ENCODE peak calls at places on chromosome 14, in ten cellular contexts. O, N, P, B, Z, C, E, T, U and I are unnamed samples.

GRCh38 chr14:23862513-23862912 is 91.1 kb upstream of the DHRS4 start:
- DNase-seq in O (no peak), N (no peak), P (no peak), B (no peak), Z (no peak), C (no peak), E (no peak), T (no peak), U (no peak), I (no peak)

GRCh38 chr14:51880810-51881580 is 20.6 kb downstream of the GNG2 start:
- DNase-seq in O (no peak), N (no peak), P (no peak), B (no peak), Z (no peak), C (no peak), E (no peak), T (peak), U (no peak), I (no peak)

GRCh38 chr14:81402123-81402495 is 2.0 kb upstream of the STON2 start:
- DNase-seq in O (no peak), N (no peak), P (no peak), B (no peak), Z (no peak), C (peak), E (no peak), T (peak), U (no peak), I (no peak)

GRCh38 chr14:68636597-68636996 is 156.3 kb downstream of the ZFP36L1 start:
- DNase-seq in O (no peak), N (no peak), P (no peak), B (no peak), Z (no peak), C (no peak), E (no peak), T (no peak), U (no peak), I (no peak)

GRCh38 chr14:64950889-64951288 is 8.3 kb upstream of the GPX2 start:
- DNase-seq in O (no peak), N (no peak), P (no peak), B (no peak), Z (peak), C (no peak), E (no peak), T (no peak), U (no peak), I (no peak)

GRCh38 chr14:79411403-79412174 is 799.7 kb downstream of the DIO2 start:
- DNase-seq in O (no peak), N (no peak), P (no peak), B (no peak), Z (no peak), C (no peak), E (no peak), T (peak), U (no peak), I (no peak)

GRCh38 chr14:97634786-97635185 is 837.6 kb downstream of the VRK1 start:
- DNase-seq in O (no peak), N (no peak), P (no peak), B (no peak), Z (no peak), C (no peak), E (peak), T (no peak), U (no peak), I (peak)

GRCh38 chr14:61561144-61561543 is 134.2 kb upstream of the HIF1A start:
- DNase-seq in O (no peak), N (no peak), P (peak), B (no peak), Z (no peak), C (no peak), E (no peak), T (peak), U (no peak), I (no peak)

GRCh38 chr14:20632831-20633771 is 8.4 kb downstream of the OR6S1 start:
- DNase-seq in O (peak), N (peak), P (peak), B (peak), Z (no peak), C (peak), E (peak), T (peak), U (peak), I (peak)

GRCh38 chr14:65945333-65945732 is 532.8 kb downstream of the FUT8 start:
- DNase-seq in O (no peak), N (no peak), P (no peak), B (no peak), Z (no peak), C (no peak), E (no peak), T (no peak), U (no peak), I (no peak)

GRCh38 chr14:23441076-23441475 is 5.6 kb upstream of the MYH7 start:
- DNase-seq in O (no peak), N (no peak), P (no peak), B (no peak), Z (no peak), C (no peak), E (no peak), T (peak), U (no peak), I (no peak)

GRCh38 chr14:101726954-101727302 is 34.6 kb upstream of the PPP2R5C start:
- DNase-seq in O (no peak), N (no peak), P (no peak), B (no peak), Z (no peak), C (no peak), E (no peak), T (no peak), U (no peak), I (no peak)

GRCh38 chr14:54840798-54841197 is 61.8 kb downstream of the GCH1 start:
- DNase-seq in O (no peak), N (no peak), P (no peak), B (no peak), Z (no peak), C (no peak), E (no peak), T (no peak), U (no peak), I (no peak)

GRCh38 chr14:57937681-57938080 is 71.8 kb upstream of the SLC35F4 start:
- DNase-seq in O (no peak), N (no peak), P (no peak), B (no peak), Z (no peak), C (no peak), E (no peak), T (no peak), U (no peak), I (no peak)

GRCh38 chr14:37889087-37889486 is 293.7 kb downstream of the TTC6 start:
- DNase-seq in O (no peak), N (no peak), P (no peak), B (no peak), Z (peak), C (no peak), E (no peak), T (no peak), U (no peak), I (no peak)

GRCh38 chr14:96635850-96636249 is 133.7 kb downstream of the PAPOLA start:
- DNase-seq in O (no peak), N (no peak), P (no peak), B (no peak), Z (no peak), C (no peak), E (no peak), T (no peak), U (no peak), I (no peak)

GRCh38 chr14:51581017-51581881 is 70.5 kb upstream of the FRMD6 start:
- DNase-seq in O (no peak), N (no peak), P (peak), B (no peak), Z (no peak), C (no peak), E (no peak), T (peak), U (peak), I (no peak)

GRCh38 chr14:44778562-44778961 is 183.2 kb downstream of the KLHL28 start:
- DNase-seq in O (no peak), N (no peak), P (no peak), B (peak), Z (no peak), C (no peak), E (no peak), T (peak), U (no peak), I (no peak)

GRCh38 chr14:48398675-48399282 is 723.4 kb upstream of the MDGA2 start:
- DNase-seq in O (no peak), N (peak), P (peak), B (no peak), Z (no peak), C (peak), E (no peak), T (peak), U (peak), I (no peak)

DNA sequence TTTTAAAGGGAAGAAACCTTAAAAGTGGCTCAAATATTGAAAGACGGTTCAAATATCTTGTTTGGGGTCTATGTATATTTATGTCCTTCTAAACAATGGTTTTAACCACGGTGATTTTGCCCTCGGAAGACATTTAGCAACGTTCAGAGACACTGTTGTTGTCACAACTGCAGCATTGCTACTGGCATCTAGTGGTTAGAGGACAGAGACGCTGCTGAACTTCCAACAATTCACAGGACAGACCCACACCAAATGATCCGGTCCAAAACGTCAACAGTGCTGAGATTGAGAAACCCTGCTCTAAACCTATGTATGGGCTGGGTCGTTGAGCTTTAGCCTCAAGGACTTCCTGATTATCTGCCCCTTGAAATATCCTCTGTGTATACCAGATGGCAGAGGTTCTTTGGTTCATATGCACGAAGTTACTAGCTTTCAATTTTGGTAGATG is 1.7 kb downstream of the ANGEL1 start:
- DNase-seq in O (no peak), N (no peak), P (peak), B (peak), Z (no peak), C (peak), E (peak), T (peak), U (peak), I (no peak)
- TF ChIP-seq CTCF in O (no peak), N (peak), P (peak), B (peak), Z (peak), C (peak), E (no peak), T (peak), U (peak), I (no peak)

GRCh38 chr14:55976619-55977018 is 141.6 kb upstream of the PELI2 start:
- DNase-seq in O (no peak), N (no peak), P (no peak), B (no peak), Z (no peak), C (no peak), E (no peak), T (peak), U (no peak), I (no peak)

GRCh38 chr14:55977346-55977745 is 140.9 kb upstream of the PELI2 start:
- DNase-seq in O (no peak), N (no peak), P (no peak), B (no peak), Z (no peak), C (no peak), E (no peak), T (no peak), U (no peak), I (no peak)

GRCh38 chr14:55976219-55976618 is 142.0 kb upstream of the PELI2 start:
- DNase-seq in O (no peak), N (no peak), P (no peak), B (no peak), Z (no peak), C (no peak), E (no peak), T (no peak), U (no peak), I (no peak)

GRCh38 chr14:55974046-55974582 is 144.1 kb upstream of the PELI2 start:
- DNase-seq in O (no peak), N (no peak), P (peak), B (no peak), Z (no peak), C (no peak), E (no peak), T (no peak), U (no peak), I (no peak)

DNA sequence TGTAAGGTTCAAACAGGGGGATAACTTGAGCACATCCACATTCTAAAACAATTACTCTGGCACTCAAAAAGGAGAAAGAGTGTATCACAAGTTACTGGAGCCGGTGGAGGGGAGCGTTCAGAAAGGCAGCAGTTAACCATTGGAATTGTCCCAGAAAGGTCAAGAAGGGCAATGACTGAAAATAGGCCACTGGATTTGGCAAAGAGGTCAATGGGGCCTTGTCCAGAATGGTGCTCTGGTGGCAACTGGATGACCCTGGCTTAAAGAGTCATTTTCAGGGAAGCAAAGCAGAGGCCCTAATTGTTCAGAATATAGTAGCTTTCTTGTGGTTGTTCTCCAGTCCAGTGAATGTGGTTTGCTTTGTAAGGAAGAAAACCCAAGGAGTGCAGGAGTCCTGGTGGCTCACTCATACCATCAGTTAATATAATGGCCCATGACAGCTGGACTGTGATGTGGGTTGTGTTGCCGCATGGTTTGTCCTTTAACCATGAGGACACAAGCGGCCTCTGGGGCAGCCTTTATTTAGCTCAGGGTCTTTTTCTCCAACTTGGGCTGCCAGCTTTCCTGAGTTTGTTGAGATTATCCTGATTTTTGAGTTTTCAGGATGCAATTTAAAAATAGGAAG is 142.8 kb upstream of the PELI2 start:
- DNase-seq in O (no peak), N (no peak), P (no peak), B (no peak), Z (no peak), C (no peak), E (no peak), T (no peak), U (no peak), I (no peak)
- TF ChIP-seq CTCF in O (no peak), N (no peak), P (no peak), B (no peak), Z (no peak), C (no peak), E (no peak), T (no peak), U (no peak), I (no peak)

GRCh38 chr14:104250175-104250574 is 111.8 kb downstream of the KIF26A start:
- DNase-seq in O (no peak), N (no peak), P (no peak), B (no peak), Z (no peak), C (no peak), E (no peak), T (no peak), U (no peak), I (no peak)

GRCh38 chr14:104253901-104254353 is 115.5 kb downstream of the KIF26A start:
- DNase-seq in O (no peak), N (no peak), P (no peak), B (no peak), Z (no peak), C (no peak), E (no peak), T (no peak), U (no peak), I (peak)

GRCh38 chr14:104253223-104253822 is 114.9 kb downstream of the KIF26A start:
- DNase-seq in O (no peak), N (no peak), P (no peak), B (no peak), Z (no peak), C (no peak), E (no peak), T (no peak), U (no peak), I (peak)

GRCh38 chr14:104254735-104255400 is 116.5 kb downstream of the KIF26A start:
- DNase-seq in O (no peak), N (no peak), P (no peak), B (no peak), Z (no peak), C (no peak), E (no peak), T (no peak), U (no peak), I (peak)

GRCh38 chr14:104252256-104253215 is 114.1 kb downstream of the KIF26A start:
- DNase-seq in O (no peak), N (no peak), P (no peak), B (no peak), Z (no peak), C (no peak), E (no peak), T (no peak), U (no peak), I (peak)
- TF ChIP-seq CTCF in O (no peak), N (no peak), P (no peak), B (no peak), Z (no peak), C (no peak), E (no peak), T (no peak), U (no peak), I (no peak)

GRCh38 chr14:88439088-88439487 is 53.6 kb downstream of the SPATA7 start:
- DNase-seq in O (no peak), N (no peak), P (no peak), B (no peak), Z (no peak), C (no peak), E (no peak), T (no peak), U (no peak), I (no peak)

DNA sequence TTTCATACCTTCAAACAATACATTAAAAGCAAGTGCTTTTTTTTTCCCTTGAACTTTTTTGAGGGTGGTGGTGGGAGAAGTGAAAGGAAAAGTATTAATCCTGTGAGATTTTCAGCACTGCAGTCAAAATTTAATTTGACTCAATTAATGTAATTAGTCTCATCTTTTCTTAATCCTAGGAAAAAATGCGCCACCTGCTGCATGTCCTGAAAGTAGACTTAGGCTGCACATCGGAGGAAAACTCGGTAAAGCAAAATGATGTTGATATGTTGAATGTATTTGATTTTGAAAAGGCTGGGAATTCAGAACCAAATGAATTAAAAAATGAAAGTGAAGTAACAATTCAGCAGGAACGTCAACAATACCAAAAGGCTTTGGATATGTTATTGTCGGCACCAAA is 52.2 kb downstream of the SPATA7 start:
- DNase-seq in O (no peak), N (no peak), P (no peak), B (no peak), Z (no peak), C (no peak), E (no peak), T (peak), U (no peak), I (no peak)
- TF ChIP-seq CTCF in O (no peak), N (peak), P (peak), B (no peak), Z (no peak), C (no peak), E (no peak), T (peak), U (peak), I (no peak)

GRCh38 chr14:92351750-92352149 is 28.8 kb downstream of the SLC24A4 start:
- DNase-seq in O (no peak), N (no peak), P (no peak), B (no peak), Z (no peak), C (no peak), E (no peak), T (no peak), U (no peak), I (no peak)

GRCh38 chr14:92356677-92357076 is 33.7 kb downstream of the SLC24A4 start:
- DNase-seq in O (no peak), N (no peak), P (no peak), B (no peak), Z (no peak), C (no peak), E (no peak), T (no peak), U (no peak), I (no peak)

GRCh38 chr14:92348154-92348553 is 25.2 kb downstream of the SLC24A4 start:
- DNase-seq in O (no peak), N (no peak), P (no peak), B (no peak), Z (no peak), C (no peak), E (no peak), T (no peak), U (no peak), I (no peak)

GRCh38 chr14:92353447-92353846 is 30.5 kb downstream of the SLC24A4 start:
- DNase-seq in O (no peak), N (no peak), P (no peak), B (no peak), Z (no peak), C (no peak), E (no peak), T (no peak), U (no peak), I (no peak)

DNA sequence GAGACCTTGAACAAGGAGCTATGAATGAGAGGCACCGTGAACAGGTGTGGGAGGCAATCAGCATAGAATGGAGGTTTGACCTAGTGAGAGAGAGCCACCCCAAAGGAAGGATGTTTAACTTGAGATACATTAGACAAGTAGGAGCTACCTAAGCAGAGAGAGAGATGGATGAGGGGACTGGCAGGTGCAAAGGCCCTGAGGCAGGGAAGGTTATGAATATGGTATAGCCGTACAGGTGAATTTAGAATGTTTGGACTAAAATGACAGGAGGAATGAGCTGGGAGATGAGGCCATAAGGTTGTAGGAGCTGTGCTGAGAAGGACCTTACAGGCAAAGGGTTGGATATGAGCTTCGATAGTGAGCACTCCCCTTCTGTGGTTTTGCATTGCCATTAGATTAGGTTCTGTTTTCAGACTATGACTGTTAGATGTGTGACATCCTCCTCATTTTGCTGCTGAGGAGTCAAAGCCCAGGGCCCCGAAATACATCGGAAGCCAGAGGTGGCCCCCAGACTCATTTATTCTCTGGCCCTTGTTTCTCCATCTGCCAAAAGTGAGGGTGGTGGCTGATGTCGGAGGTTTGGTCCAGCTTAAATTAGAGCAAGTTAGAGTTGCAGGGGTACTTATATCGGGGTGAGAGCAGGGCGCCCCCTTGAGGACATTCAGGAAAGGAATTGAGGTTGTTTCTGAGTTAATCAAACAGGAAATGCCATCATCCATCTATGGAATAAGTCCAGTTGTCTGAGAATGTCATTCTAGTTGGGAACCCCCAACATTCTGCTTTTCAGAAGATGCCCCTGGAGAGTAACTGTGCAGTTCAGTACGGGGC is 29.4 kb downstream of the SLC24A4 start:
- DNase-seq in O (no peak), N (no peak), P (peak), B (no peak), Z (no peak), C (peak), E (peak), T (peak), U (no peak), I (no peak)
- TF ChIP-seq CTCF in O (no peak), N (peak), P (peak), B (peak), Z (no peak), C (peak), E (peak), T (peak), U (peak), I (peak)